ENCODE peak calls at places on chromosomes 11 and 22, in ten cellular contexts. Q, S, A, V, B, R, X, W, G and C are unnamed samples.
A peak's percentile ranks its signal among the peaks of the same experiment; 100 is the strongest.

GRCh38 chr11:85737738-85738137 is 51.7 kb upstream of the CCDC89 start:
- DNase-seq in G (no peak), Q (no peak), A (no peak), B (no peak), W (no peak), R (no peak), X (no peak), S (no peak), V (no peak), C (no peak)

GRCh38 chr11:126927628-126928027 is 72.9 kb downstream of the KIRREL3 start:
- DNase-seq in Q (no peak), A (no peak), V (no peak), R (no peak), W (no peak), S (no peak), G (no peak), B (no peak), X (no peak), C (no peak)

GRCh38 chr11:26331911-26332571 is at the start of gene ANO3:
- DNase-seq in V (peak; percentile 88), A (peak; percentile 70), R (peak; percentile 57), B (peak; percentile 26), W (peak; percentile 50), X (peak; percentile 50), Q (peak; percentile 87), S (peak; percentile 91), G (peak; percentile 85), C (peak; percentile 52)

GRCh38 chr11:6611092-6612007 is 666 bp downstream of the TAF10 start:
- DNase-seq in B (no peak), X (no peak), V (peak; percentile 58), W (peak; percentile 54), G (no peak), Q (no peak), A (no peak), R (no peak), S (peak; percentile 20), C (no peak)

GRCh38 chr22:29394931-29395581 is 6.7 kb upstream of the AP1B1 start:
- DNase-seq in Q (peak; percentile 64), R (peak; percentile 75), W (peak; percentile 60), V (peak; percentile 83), A (peak; percentile 59), S (peak; percentile 86), B (peak; percentile 70), G (peak; percentile 79), X (peak; percentile 46), C (peak; percentile 59)

GRCh38 chr11:69919659-69920499 is 100.7 kb upstream of the FGF3 start:
- DNase-seq in B (no peak), V (no peak), A (no peak), Q (no peak), R (no peak), G (no peak), W (peak; percentile 12), X (no peak), S (no peak), C (no peak)

GRCh38 chr11:6505577-6506240 is 8.6 kb downstream of the DNHD1 start:
- DNase-seq in G (peak; percentile 25), X (peak; percentile 16), B (peak; percentile 25), A (peak; percentile 43), W (no peak), Q (peak; percentile 49), S (peak; percentile 29), R (no peak), V (peak; percentile 86), C (peak; percentile 23)

GRCh38 chr11:112345708-112346107 is 85.0 kb upstream of the PLET1 start:
- DNase-seq in X (no peak), Q (no peak), R (no peak), S (peak; percentile 37), G (no peak), V (no peak), A (no peak), W (peak; percentile 33), B (no peak), C (no peak)

GRCh38 chr11:132088551-132088950 is 718.1 kb downstream of the NTM start:
- DNase-seq in G (no peak), Q (no peak), S (no peak), X (no peak), V (no peak), B (peak; percentile 22), A (no peak), W (no peak), R (no peak), C (no peak)